ENCODE peak calls at places on chromosomes 13 and 19, in five cellular contexts. I is astrocyte of the spinal cord, G is heart left ventricle, E is cardiac muscle cell, K is DND-41. Z is an unnamed sample.

GRCh38 chr19:46902402-46902766 is 41.6 kb downstream of the ARHGAP35 start:
- DNase-seq in I (no peak), K (no peak), E (no peak), G (no peak), Z (no peak)

GRCh38 chr19:53432088-53432661 is 391 bp downstream of the ZNF761 start:
- DNase-seq in G (peak), K (peak), I (no peak), E (peak), Z (peak)

GRCh38 chr19:57310792-57311191 is 9.5 kb upstream of the ZNF543 start:
- DNase-seq in K (no peak), I (no peak), G (no peak), E (no peak), Z (no peak)

GRCh38 chr13:96946709-96947311 is 47.5 kb downstream of the OXGR1 start:
- DNase-seq in I (no peak), K (no peak), G (no peak), E (no peak), Z (no peak)

GRCh38 chr13:40983269-40983668 is 35.8 kb downstream of the ELF1 start:
- DNase-seq in G (no peak), I (no peak), E (peak), K (no peak), Z (no peak)

GRCh38 chr13:93861818-93862217 is 617.7 kb downstream of the DCT start:
- DNase-seq in I (peak), E (peak), G (no peak), K (no peak), Z (no peak)

GRCh38 chr19:29418106-29418684 is 107.6 kb upstream of the VSTM2B start:
- DNase-seq in I (no peak), K (no peak), E (no peak), G (no peak), Z (no peak)

GRCh38 chr13:46211116-46211515 is 612 bp upstream of the LRRC63 start:
- DNase-seq in E (peak), K (peak), I (peak), G (no peak), Z (peak)

GRCh38 chr13:24187185-24187584 is 26.7 kb downstream of the SPATA13 start:
- DNase-seq in K (no peak), E (peak), I (no peak), G (no peak), Z (no peak)

GRCh38 chr19:495440-496332 is 600 bp upstream of the MADCAM1 start:
- DNase-seq in I (peak), G (peak), E (peak), K (no peak), Z (peak)

GRCh38 chr13:50810468-50810867 is 33.0 kb downstream of the DLEU7 start:
- DNase-seq in I (no peak), K (no peak), G (no peak), E (no peak), Z (no peak)
- H3K4me3 ChIP-seq in I (no peak), K (no peak), G (no peak), E (no peak), Z (no peak)

DNA sequence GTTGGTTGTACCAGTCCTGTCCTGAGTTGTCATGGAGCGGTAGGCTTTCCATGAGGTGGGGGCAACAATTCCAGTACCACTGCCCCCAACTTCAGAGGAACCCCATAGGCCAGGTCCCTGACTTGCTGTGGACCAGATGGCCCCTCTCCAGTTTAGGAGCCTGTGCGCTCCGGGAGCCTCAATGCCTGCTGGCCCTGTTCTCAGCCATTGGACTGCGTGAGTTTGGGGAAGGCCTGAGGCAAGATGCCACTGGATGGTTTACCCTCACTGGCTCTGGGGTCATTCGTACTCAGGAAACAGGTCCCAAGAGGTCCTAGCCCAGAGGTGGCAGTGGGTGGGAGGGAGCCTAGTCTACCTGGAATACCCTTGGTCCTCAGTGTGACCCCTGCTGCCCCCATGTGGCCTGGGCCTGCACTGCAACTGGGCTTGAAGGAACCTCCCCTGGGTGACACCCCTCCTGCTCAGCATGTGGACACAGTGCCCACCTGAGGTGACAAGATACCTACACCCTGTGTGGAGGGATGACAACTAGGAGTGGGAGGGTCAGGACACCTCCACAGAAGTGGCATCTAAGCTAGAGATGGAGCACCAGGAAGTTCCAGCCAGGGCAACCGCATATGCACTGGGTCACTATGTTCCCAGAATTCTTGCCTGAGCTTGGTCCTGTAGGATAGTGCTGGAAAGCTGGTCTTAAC is 6.0 kb upstream of the PRR19 start:
- DNase-seq in G (peak), I (peak), E (peak), K (peak), Z (peak)
- TF ChIP-seq CTCF in G (peak), I (peak), E (peak), K (peak), Z (peak)

GRCh38 chr19:10516671-10517286 is 468 bp downstream of the S1PR5 start:
- DNase-seq in I (no peak), E (no peak), G (no peak), K (no peak), Z (no peak)
- H3K4me3 ChIP-seq in I (no peak), E (peak), G (peak), K (no peak), Z (no peak)

DNA sequence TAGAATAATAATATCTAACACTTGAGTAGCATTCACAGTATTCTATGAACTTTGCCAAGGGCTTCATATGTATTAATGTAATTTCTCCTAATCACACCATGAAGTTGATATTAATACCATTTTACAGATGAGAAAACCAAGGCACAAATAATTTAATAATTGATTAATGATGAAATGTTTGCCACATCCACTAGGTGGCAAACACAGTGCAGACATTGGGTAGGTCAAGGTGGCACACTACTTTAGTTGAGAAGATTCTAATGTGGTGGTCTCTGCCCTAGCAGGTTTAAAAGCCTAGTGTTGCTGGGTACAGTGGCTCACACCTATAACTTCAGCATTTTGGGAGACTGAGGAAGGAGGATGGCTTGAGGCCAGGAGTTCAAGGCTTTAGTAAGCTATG is 412.4 kb downstream of the SUCLA2 start:
- DNase-seq in K (no peak), G (no peak), I (no peak), E (peak), Z (no peak)
- TF ChIP-seq CTCF in K (peak), G (no peak), I (peak), E (peak), Z (peak)

GRCh38 chr13:30111810-30112209 is 195.5 kb downstream of the KATNAL1 start:
- DNase-seq in I (no peak), G (no peak), E (no peak), K (peak), Z (peak)

GRCh38 chr13:30113531-30113930 is 193.8 kb downstream of the KATNAL1 start:
- DNase-seq in K (no peak), I (no peak), G (no peak), E (no peak), Z (no peak)

GRCh38 chr13:30114586-30115256 is 192.6 kb downstream of the KATNAL1 start:
- DNase-seq in I (peak), G (peak), K (peak), E (peak), Z (peak)

GRCh38 chr13:30113983-30114491 is 193.3 kb downstream of the KATNAL1 start:
- DNase-seq in K (no peak), E (no peak), G (no peak), I (no peak), Z (no peak)

DNA sequence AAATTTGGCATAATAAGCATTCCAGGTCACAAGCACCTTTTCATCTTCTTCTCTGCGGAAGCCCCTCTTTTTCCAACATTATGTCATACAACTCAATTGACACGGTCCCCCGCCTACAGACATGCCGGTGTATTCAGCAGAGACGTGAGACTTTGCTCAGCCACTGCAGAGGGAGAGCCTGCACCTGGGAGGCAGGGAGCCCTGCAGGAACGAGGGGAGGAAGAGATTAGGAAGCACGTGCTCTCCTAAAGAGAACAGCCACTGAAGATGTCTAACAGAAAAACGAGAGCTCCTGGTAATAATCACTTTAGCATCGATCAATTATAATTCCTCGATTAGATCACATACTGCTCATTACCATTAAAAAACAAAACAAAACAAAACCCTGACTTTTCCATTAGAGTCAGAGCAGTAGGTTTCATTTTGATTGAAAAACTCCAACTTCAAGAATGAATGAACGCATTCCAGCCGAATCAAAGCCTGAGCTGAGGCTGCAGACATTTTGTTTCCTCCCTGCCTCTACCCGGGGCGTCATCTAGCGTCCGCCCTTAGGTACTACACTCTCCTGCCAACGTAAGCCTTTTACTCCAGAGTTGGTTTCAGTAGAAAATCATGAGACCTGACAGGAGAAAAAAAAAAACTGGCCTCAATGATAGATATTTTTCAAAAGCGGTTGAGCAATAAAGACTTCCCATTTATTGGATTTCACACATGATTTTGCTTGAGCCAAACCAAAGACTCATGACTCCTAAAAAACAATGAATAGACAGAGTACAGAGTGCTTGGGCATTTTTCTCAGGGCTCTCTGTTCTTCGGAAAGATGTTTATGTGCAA is 194.5 kb downstream of the KATNAL1 start:
- DNase-seq in K (peak), I (peak), E (peak), G (peak), Z (peak)
- H3K4me3 ChIP-seq in K (peak), I (no peak), E (no peak), G (peak), Z (peak)

DNA sequence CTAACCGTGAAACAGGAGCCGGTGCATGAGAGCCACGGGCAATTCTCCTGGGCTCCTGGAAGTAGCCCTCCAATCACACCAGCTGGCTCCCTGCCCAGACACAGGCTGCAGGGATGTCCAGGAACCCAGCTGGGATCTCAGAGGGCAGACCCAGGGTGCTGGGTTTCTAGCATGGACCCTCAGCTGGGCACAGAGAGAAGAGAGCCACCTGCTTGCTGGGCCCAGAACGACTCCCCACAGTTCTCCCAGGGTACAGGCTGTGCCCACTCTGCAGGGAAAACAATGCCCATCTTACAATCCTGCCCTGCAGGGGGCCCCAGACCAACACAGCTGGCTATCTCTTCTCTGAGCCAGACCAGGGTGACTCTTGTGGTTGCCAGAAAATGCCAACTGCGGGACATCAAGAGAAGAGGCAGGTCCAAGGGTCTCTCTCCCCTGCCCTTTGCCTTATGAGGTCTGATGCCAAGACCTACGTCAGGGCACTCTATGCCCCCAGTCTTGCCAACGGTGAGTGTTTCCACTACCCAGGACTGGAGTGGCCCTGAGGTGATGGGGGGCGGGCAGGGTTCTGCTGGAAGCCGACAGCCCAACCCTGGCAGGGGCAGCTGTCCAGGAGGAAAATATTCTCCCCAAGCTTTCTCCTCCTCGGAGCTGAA is 64.6 kb downstream of the CEBPG start:
- DNase-seq in G (peak), E (peak), I (peak), K (no peak), Z (no peak)
- TF ChIP-seq CTCF in G (peak), E (peak), I (no peak), K (no peak), Z (no peak)

GRCh38 chr13:110307697-110308376 is 753 bp downstream of the COL4A2 start:
- DNase-seq in E (peak), I (no peak), G (no peak), K (no peak), Z (no peak)

GRCh38 chr13:110309159-110309476 is 2.0 kb downstream of the COL4A2 start:
- DNase-seq in E (no peak), I (no peak), G (no peak), K (no peak), Z (no peak)

GRCh38 chr13:110309661-110310524 is 2.8 kb downstream of the COL4A2 start:
- DNase-seq in E (no peak), I (no peak), G (no peak), K (no peak), Z (no peak)

GRCh38 chr13:110306960-110307696 is at the start of the genes COL4A1 and COL4A2:
- DNase-seq in G (peak), K (no peak), E (peak), I (peak), Z (no peak)

GRCh38 chr13:110308377-110309158 is 1.5 kb downstream of the COL4A2 start:
- DNase-seq in K (no peak), E (peak), G (peak), I (peak), Z (no peak)
- H3K4me3 ChIP-seq in K (no peak), E (peak), G (peak), I (peak), Z (no peak)

GRCh38 chr13:27177852-27178251 is 6.2 kb upstream of the USP12 start:
- DNase-seq in I (no peak), G (no peak), E (no peak), K (no peak), Z (no peak)
- TF ChIP-seq CTCF in I (no peak), G (no peak), E (no peak), K (no peak), Z (no peak)

GRCh38 chr13:114128624-114129522 is 3.5 kb downstream of the RASA3 start:
- DNase-seq in K (peak), G (peak), I (peak), E (peak), Z (peak)
- H3K4me3 ChIP-seq in K (peak), G (peak), I (peak), E (no peak), Z (peak)

GRCh38 chr19:16031872-16032200 is 44.5 kb upstream of the TPM4 start:
- DNase-seq in K (no peak), G (no peak), E (no peak), I (no peak), Z (no peak)
- TF ChIP-seq CTCF in K (no peak), G (no peak), E (no peak), I (no peak), Z (no peak)